ENCODE peak calls at places on chromosomes 6 and 20, in eight cellular contexts. N is NCI-H146, O is AG09319, E is nucleus accumbens, X is NCI-H1092 treated with DMSO at 0.1 percent for 48 hours, R is NCI-H774, U is HFFc6, A is fibroblast of pulmonary artery. G is an unnamed sample.

GRCh38 chr20:5674176-5674660 is 76.0 kb upstream of the SHLD1 start:
- DNase-seq in N (no peak), O (no peak), E (no peak), X (no peak), R (peak), U (no peak), A (no peak), G (peak)

GRCh38 chr20:13426870-13427269 is 205.8 kb downstream of the ISM1 start:
- DNase-seq in N (no peak), O (no peak), E (no peak), X (no peak), R (no peak), U (no peak), A (no peak), G (no peak)

GRCh38 chr20:31720486-31721407 is 1.9 kb downstream of the BCL2L1 start:
- DNase-seq in N (no peak), O (no peak), E (no peak), X (no peak), R (no peak), U (no peak), A (no peak), G (no peak)

GRCh38 chr20:47503685-47504084 is 2.0 kb downstream of the NCOA3 start:
- DNase-seq in N (peak), O (no peak), E (no peak), X (peak), R (no peak), U (no peak), A (no peak), G (no peak)

GRCh38 chr20:3166338-3166912 is 6.8 kb upstream of the FASTKD5 start:
- DNase-seq in N (no peak), O (no peak), E (no peak), X (no peak), R (no peak), U (no peak), A (no peak), G (no peak)

GRCh38 chr6:139135578-139136545 is 982 bp downstream of the HECA start:
- DNase-seq in N (peak), O (no peak), E (peak), X (no peak), R (peak), U (no peak), A (peak), G (peak)

GRCh38 chr6:5782783-5783567 is 223.8 kb downstream of the NRN1 start:
- DNase-seq in N (peak), O (no peak), E (peak), X (peak), R (peak), U (peak), A (no peak), G (no peak)

GRCh38 chr6:158357570-158358216 is 45.4 kb downstream of the TULP4 start:
- DNase-seq in N (no peak), O (no peak), E (no peak), X (no peak), R (no peak), U (no peak), A (no peak), G (no peak)

GRCh38 chr6:14187408-14187807 is 69.8 kb downstream of the CD83 start:
- DNase-seq in N (no peak), O (no peak), E (no peak), X (no peak), R (no peak), U (no peak), A (no peak), G (no peak)

GRCh38 chr6:17083397-17083796 is 18.5 kb upstream of the STMND1 start:
- DNase-seq in N (no peak), O (no peak), E (no peak), X (no peak), R (no peak), U (no peak), A (no peak), G (no peak)

GRCh38 chr6:8006208-8006607 is 58.0 kb downstream of the BLOC1S5 start:
- DNase-seq in N (peak), O (no peak), E (no peak), X (no peak), R (no peak), U (peak), A (peak), G (no peak)

GRCh38 chr6:36929607-36930006 is 24.9 kb upstream of the PI16 start:
- DNase-seq in N (no peak), O (no peak), E (no peak), X (no peak), R (no peak), U (peak), A (peak), G (no peak)

GRCh38 chr6:36351152-36351571 is 14.5 kb upstream of the BNIP5 start:
- DNase-seq in N (no peak), O (no peak), E (no peak), X (no peak), R (no peak), U (no peak), A (peak), G (no peak)

GRCh38 chr20:44720994-44721784 is 6.0 kb downstream of the CCN5 start:
- DNase-seq in N (no peak), O (no peak), E (peak), X (no peak), R (no peak), U (peak), A (peak), G (no peak)

GRCh38 chr20:11001767-11002540 is 328.2 kb upstream of the JAG1 start:
- DNase-seq in N (no peak), O (no peak), E (no peak), X (no peak), R (no peak), U (peak), A (peak), G (no peak)

GRCh38 chr6:149449054-149449453 is 35.8 kb downstream of the ZC3H12D start:
- DNase-seq in N (no peak), O (no peak), E (no peak), X (no peak), R (no peak), U (no peak), A (no peak), G (no peak)

GRCh38 chr6:47447726-47448125 is 29.9 kb upstream of the CD2AP start:
- DNase-seq in N (peak), O (no peak), E (no peak), X (no peak), R (no peak), U (no peak), A (no peak), G (no peak)

GRCh38 chr6:41975276-41975675 is 33.7 kb upstream of the CCND3 start:
- DNase-seq in N (no peak), O (no peak), E (no peak), X (no peak), R (no peak), U (no peak), A (no peak), G (no peak)

GRCh38 chr6:45678063-45678620 is 300.4 kb upstream of the SUPT3H start:
- DNase-seq in N (no peak), O (no peak), E (no peak), X (no peak), R (no peak), U (no peak), A (no peak), G (no peak)

GRCh38 chr20:23039885-23040508 is 4.9 kb downstream of the SSTR4 start:
- DNase-seq in N (no peak), O (no peak), E (no peak), X (no peak), R (no peak), U (no peak), A (no peak), G (no peak)

GRCh38 chr20:33732166-33732970 is 572 bp downstream of the ZNF341 start:
- DNase-seq in N (peak), O (no peak), E (peak), X (peak), R (peak), U (peak), A (no peak), G (peak)

GRCh38 chr6:166058064-166058739 is 109.4 kb downstream of the TBXT start:
- DNase-seq in N (no peak), O (no peak), E (peak), X (no peak), R (no peak), U (no peak), A (peak), G (no peak)

GRCh38 chr6:39882567-39882953 is 51.7 kb downstream of the MOCS1 start:
- DNase-seq in N (no peak), O (peak), E (peak), X (no peak), R (no peak), U (peak), A (peak), G (no peak)

GRCh38 chr6:30160391-30160790 is 620 bp downstream of the TRIM10 start:
- DNase-seq in N (no peak), O (no peak), E (no peak), X (no peak), R (no peak), U (no peak), A (no peak), G (no peak)

GRCh38 chr20:62702886-62703852 is 5.5 kb upstream of the NTSR1 start:
- DNase-seq in N (peak), O (peak), E (no peak), X (no peak), R (no peak), U (peak), A (peak), G (peak)

GRCh38 chr6:38499697-38500096 is 140.0 kb downstream of the BTBD9 start:
- DNase-seq in N (no peak), O (no peak), E (no peak), X (no peak), R (no peak), U (no peak), A (no peak), G (no peak)

GRCh38 chr6:149079911-149080501 is 237.5 kb upstream of the TAB2 start:
- DNase-seq in N (no peak), O (peak), E (no peak), X (no peak), R (no peak), U (peak), A (peak), G (no peak)

GRCh38 chr20:63461364-63461763 is 11.1 kb downstream of the KCNQ2 start:
- DNase-seq in N (no peak), O (no peak), E (no peak), X (no peak), R (no peak), U (no peak), A (no peak), G (no peak)

GRCh38 chr20:37690626-37691369 is 3.0 kb upstream of the CTNNBL1 start:
- DNase-seq in N (no peak), O (no peak), E (no peak), X (no peak), R (no peak), U (no peak), A (no peak), G (no peak)

GRCh38 chr6:112245511-112246203 is 8.7 kb downstream of the LAMA4 start:
- DNase-seq in N (no peak), O (peak), E (no peak), X (no peak), R (no peak), U (peak), A (peak), G (no peak)

GRCh38 chr6:81401970-81402690 is 350.4 kb downstream of the TENT5A start:
- DNase-seq in N (no peak), O (no peak), E (no peak), X (no peak), R (no peak), U (peak), A (peak), G (no peak)